ENCODE peak calls at places on chromosomes 2 and 18, in seven cellular contexts. U is thoracic aorta, Z is ascending aorta, J is H9, F is GM23248, P is heart left ventricle, D is HAP-1. X is an unnamed sample.

GRCh38 chr18:79416677-79417052 is 20.9 kb downstream of the NFATC1 start:
- DNase-seq in U (no peak), P (no peak), Z (no peak), F (no peak), D (no peak), J (no peak), X (no peak)

GRCh38 chr18:66727991-66728390 is 124.1 kb upstream of the CDH19 start:
- DNase-seq in U (no peak), P (no peak), F (no peak), D (no peak), J (no peak), Z (no peak), X (no peak)

GRCh38 chr2:108988076-108988795 is 784 bp downstream of the EDAR start:
- DNase-seq in F (no peak), Z (no peak), D (no peak), U (no peak), P (no peak), J (no peak), X (no peak)

GRCh38 chr2:111121028-111121872 is 536 bp downstream of the BCL2L11 start:
- DNase-seq in Z (peak; percentile 71), D (peak; percentile 57), P (peak; percentile 62), F (peak; percentile 65), J (peak; percentile 37), U (no peak), X (peak; percentile 68)

GRCh38 chr2:200453142-200453852 is 56.6 kb downstream of the KCTD18 start:
- DNase-seq in J (no peak), D (no peak), U (no peak), P (no peak), F (no peak), Z (no peak), X (no peak)

GRCh38 chr18:11866764-11867163 is 15.6 kb downstream of the CHMP1B start:
- DNase-seq in D (no peak), U (no peak), P (no peak), J (no peak), F (no peak), Z (no peak), X (no peak)

GRCh38 chr2:207511851-207512250 is 17.9 kb upstream of the CREB1 start:
- DNase-seq in F (no peak), U (no peak), J (no peak), P (no peak), Z (no peak), D (no peak), X (no peak)

GRCh38 chr2:200367155-200367554 is 60.7 kb downstream of the SPATS2L start:
- DNase-seq in F (no peak), U (no peak), Z (no peak), P (no peak), J (no peak), D (no peak), X (peak; percentile 67)

GRCh38 chr2:151030663-151031230 is 230.9 kb downstream of the RBM43 start:
- DNase-seq in D (peak; percentile 29), U (no peak), F (no peak), Z (no peak), P (no peak), J (no peak), X (no peak)

GRCh38 chr2:143616452-143616851 is 487.2 kb downstream of the ARHGAP15 start:
- DNase-seq in J (no peak), D (no peak), P (no peak), Z (no peak), F (no peak), U (no peak), X (no peak)

GRCh38 chr2:157898591-157898996 is 22.5 kb upstream of the ACVR1 start:
- DNase-seq in D (no peak), F (peak; percentile 84), U (no peak), P (no peak), J (no peak), Z (no peak), X (peak; percentile 52)

GRCh38 chr18:9716375-9716774 is 8.3 kb downstream of the RAB31 start:
- DNase-seq in F (no peak), P (no peak), D (no peak), J (no peak), Z (peak; percentile 38), U (no peak), X (no peak)

GRCh38 chr2:56077352-56077915 is 106.4 kb upstream of the CCDC85A start:
- DNase-seq in Z (no peak), F (peak; percentile 38), P (no peak), U (no peak), D (peak; percentile 50), J (peak; percentile 48), X (no peak)

GRCh38 chr2:176140520-176141317 is 10.6 kb upstream of the HOXD4 start:
- DNase-seq in Z (peak; percentile 85), D (peak; percentile 87), J (peak; percentile 88), F (peak; percentile 89), P (peak; percentile 70), U (no peak), X (peak; percentile 81)

GRCh38 chr2:203022751-203023150 is 8.1 kb downstream of the NBEAL1 start:
- DNase-seq in U (no peak), P (no peak), D (no peak), Z (no peak), J (no peak), F (peak; percentile 65), X (no peak)

GRCh38 chr2:191638079-191638801 is 39.7 kb upstream of the NABP1 start:
- DNase-seq in Z (no peak), P (no peak), U (no peak), F (no peak), D (peak; percentile 21), J (no peak), X (no peak)

GRCh38 chr2:110881908-110882307 is 149.5 kb downstream of the ACOXL start:
- DNase-seq in F (no peak), Z (no peak), P (no peak), J (no peak), D (no peak), U (no peak), X (no peak)

GRCh38 chr2:19829672-19830071 is 72.1 kb downstream of the TTC32 start:
- DNase-seq in Z (no peak), D (no peak), P (no peak), U (no peak), F (no peak), J (peak; percentile 0), X (no peak)

GRCh38 chr2:54520687-54521086 is 64.6 kb downstream of the SPTBN1 start:
- DNase-seq in Z (no peak), D (no peak), P (no peak), F (peak; percentile 96), U (no peak), J (no peak), X (no peak)

GRCh38 chr18:68475911-68476310 is 239.0 kb downstream of the TMX3 start:
- DNase-seq in D (no peak), F (no peak), P (no peak), Z (no peak), U (no peak), J (no peak), X (no peak)

GRCh38 chr18:21955757-21956652 is 213.4 kb upstream of the GATA6 start:
- DNase-seq in J (peak; percentile 67), F (peak; percentile 66), P (peak; percentile 81), U (peak; percentile 15), Z (peak; percentile 81), D (peak; percentile 88), X (peak; percentile 84)

GRCh38 chr2:121008978-121009377 is 273.3 kb downstream of the GLI2 start:
- DNase-seq in F (no peak), D (peak; percentile 61), Z (no peak), U (no peak), P (no peak), J (peak; percentile 68), X (no peak)

GRCh38 chr2:232928564-232929302 is 58.7 kb downstream of the SNORC start:
- DNase-seq in Z (no peak), U (no peak), F (no peak), J (peak; percentile 56), P (no peak), D (no peak), X (no peak)

GRCh38 chr2:70855679-70856078 is 20.1 kb upstream of the CD207 start:
- DNase-seq in P (no peak), D (no peak), Z (no peak), F (no peak), U (no peak), J (no peak), X (no peak)

GRCh38 chr18:25113081-25113480 is 238.9 kb downstream of the ZNF521 start:
- DNase-seq in Z (no peak), U (no peak), P (no peak), D (peak; percentile 58), J (peak; percentile 28), F (no peak), X (no peak)

GRCh38 chr2:162482463-162482862 is 138.5 kb downstream of the GCA start:
- DNase-seq in F (no peak), D (no peak), U (no peak), J (no peak), P (no peak), Z (no peak), X (no peak)
- H3K4me1 ChIP-seq in F (no peaks in the 10 kb centered on the region), D (no peaks in the 10 kb centered on the region), U (no peaks in the 10 kb centered on the region), J (peaks cover 3% of the 10 kb centered on the region), P (no peaks in the 10 kb centered on the region), Z (no peaks in the 10 kb centered on the region), X (no peaks in the 10 kb centered on the region)

GRCh38 chr2:136125226-136125625 is 7.3 kb upstream of the CXCR4 start:
- DNase-seq in D (no peak), F (no peak), P (no peak), Z (no peak), U (no peak), J (no peak), X (no peak)

GRCh38 chr2:136127356-136127755 is 9.4 kb upstream of the CXCR4 start:
- DNase-seq in Z (no peak), F (no peak), P (no peak), D (no peak), J (no peak), U (no peak), X (no peak)

GRCh38 chr2:136128905-136129304 is 11.0 kb upstream of the CXCR4 start:
- DNase-seq in D (no peak), F (no peak), J (no peak), P (no peak), U (no peak), Z (no peak), X (no peak)

GRCh38 chr2:136126021-136126420 is 8.1 kb upstream of the CXCR4 start:
- DNase-seq in D (peak; percentile 18), Z (no peak), J (no peak), P (no peak), F (no peak), U (no peak), X (no peak)

GRCh38 chr2:136126527-136126926 is 8.6 kb upstream of the CXCR4 start:
- DNase-seq in J (no peak), P (no peak), F (no peak), D (no peak), U (no peak), Z (no peak), X (no peak)
- H3K4me1 ChIP-seq in J (peaks cover 5% of the 10 kb centered on the region), P (no peaks in the 10 kb centered on the region), F (no peaks in the 10 kb centered on the region), D (peaks cover 10% of the 10 kb centered on the region), U (no peaks in the 10 kb centered on the region), Z (no peaks in the 10 kb centered on the region), X (no peaks in the 10 kb centered on the region)

GRCh38 chr2:217856159-217856558 is 146.6 kb downstream of the TNS1 start:
- DNase-seq in U (no peak), F (no peak), P (no peak), Z (no peak), D (no peak), J (no peak), X (no peak)
- H3K4me1 ChIP-seq in U (peaks cover 79% of the 10 kb centered on the region), F (peaks cover 56% of the 10 kb centered on the region), P (peaks cover 90% of the 10 kb centered on the region), Z (peaks cover 96% of the 10 kb centered on the region), D (no peaks in the 10 kb centered on the region), J (no peaks in the 10 kb centered on the region), X (peaks cover 63% of the 10 kb centered on the region)

DNA sequence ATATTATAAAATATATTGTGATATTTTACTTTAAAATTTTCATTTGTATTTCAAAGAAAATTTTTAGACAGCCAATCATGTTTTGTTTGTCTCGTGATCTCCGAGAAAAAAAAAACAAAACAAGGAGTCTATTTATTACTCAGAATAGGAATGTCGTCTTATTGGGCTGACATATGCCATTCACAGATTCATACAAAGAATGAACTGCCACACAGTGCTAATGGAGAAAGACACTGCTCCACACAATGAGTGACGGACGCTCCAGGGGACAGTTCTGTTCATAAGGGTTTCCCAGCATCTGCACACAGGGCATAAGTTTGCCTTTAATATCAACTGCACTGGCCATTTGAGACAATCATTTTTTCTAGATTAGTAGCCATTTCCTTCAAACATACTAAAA is 3.5 kb downstream of the SERTAD2 start:
- DNase-seq in U (no peak), P (no peak), Z (no peak), D (no peak), F (no peak), J (no peak), X (no peak)
- H3K4me1 ChIP-seq in U (peaks cover 21% of the 10 kb centered on the region), P (peaks cover 37% of the 10 kb centered on the region), Z (peaks cover 29% of the 10 kb centered on the region), D (peaks cover 35% of the 10 kb centered on the region), F (peaks cover 69% of the 10 kb centered on the region), J (peaks cover 2% of the 10 kb centered on the region), X (peaks cover 33% of the 10 kb centered on the region)

X was measured in adrenal gland.